ENCODE peak calls at places on chromosome 10, in five cellular contexts. One of them, this sample, is unnamed.

GRCh38 chr10:46297406-46298204 is 10.8 kb downstream of the ANTXRL start:
- DNase-seq in K562: peak; percentile 49
- DNase-seq in HepG2: no peak
- DNase-seq in GM12891: no peak
- DNase-seq in GM12878: no peak
- DNase-seq in this sample: no peak

GRCh38 chr10:44237364-44238034 is 147.4 kb downstream of the CXCL12 start:
- DNase-seq in K562: peak; percentile 62
- DNase-seq in HepG2: no peak
- DNase-seq in GM12891: no peak
- DNase-seq in GM12878: no peak
- DNase-seq in this sample: no peak

GRCh38 chr10:77533887-77534278 is 103.7 kb downstream of the KCNMA1 start:
- DNase-seq in K562: no peak
- DNase-seq in HepG2: no peak
- DNase-seq in GM12891: no peak
- DNase-seq in GM12878: no peak
- DNase-seq in this sample: no peak

GRCh38 chr10:84541289-84541637 is 212.9 kb downstream of the CCSER2 start:
- DNase-seq in K562: peak; percentile 33
- DNase-seq in HepG2: peak; percentile 67
- DNase-seq in GM12891: no peak
- DNase-seq in GM12878: no peak
- DNase-seq in this sample: no peak

GRCh38 chr10:62924344-62924748 is 108.2 kb upstream of the EGR2 start:
- DNase-seq in K562: no peak
- DNase-seq in HepG2: no peak
- DNase-seq in GM12891: no peak
- DNase-seq in GM12878: no peak
- DNase-seq in this sample: peak; percentile 15

GRCh38 chr10:121070671-121071070 is 219.5 kb downstream of the WDR11 start:
- DNase-seq in K562: no peak
- DNase-seq in HepG2: no peak
- DNase-seq in GM12891: no peak
- DNase-seq in GM12878: no peak
- DNase-seq in this sample: no peak

GRCh38 chr10:66378117-66378876 is 547.5 kb upstream of the LRRTM3 start:
- DNase-seq in K562: no peak
- DNase-seq in HepG2: no peak
- DNase-seq in GM12891: no peak
- DNase-seq in GM12878: no peak
- DNase-seq in this sample: no peak

GRCh38 chr10:31836569-31837406 is 91.8 kb downstream of the ARHGAP12 start:
- DNase-seq in K562: peak; percentile 25
- DNase-seq in HepG2: peak; percentile 36
- DNase-seq in GM12891: no peak
- DNase-seq in GM12878: no peak
- DNase-seq in this sample: no peak

GRCh38 chr10:97571622-97572021 is 957 bp upstream of the ANKRD2 start:
- DNase-seq in K562: no peak
- DNase-seq in HepG2: no peak
- DNase-seq in GM12891: no peak
- DNase-seq in GM12878: no peak
- DNase-seq in this sample: no peak

GRCh38 chr10:33136271-33136670 is 178.2 kb upstream of the ITGB1 start:
- DNase-seq in K562: no peak
- DNase-seq in HepG2: no peak
- DNase-seq in GM12891: no peak
- DNase-seq in GM12878: peak; percentile 32
- DNase-seq in this sample: no peak

GRCh38 chr10:33133557-33133956 is 175.5 kb upstream of the ITGB1 start:
- DNase-seq in K562: no peak
- DNase-seq in HepG2: no peak
- DNase-seq in GM12891: no peak
- DNase-seq in GM12878: no peak
- DNase-seq in this sample: no peak

GRCh38 chr10:33132626-33133025 is 174.6 kb upstream of the ITGB1 start:
- DNase-seq in K562: no peak
- DNase-seq in HepG2: no peak
- DNase-seq in GM12891: no peak
- DNase-seq in GM12878: no peak
- DNase-seq in this sample: no peak

GRCh38 chr10:33136781-33137180 is 178.8 kb upstream of the ITGB1 start:
- DNase-seq in K562: no peak
- DNase-seq in HepG2: no peak
- DNase-seq in GM12891: no peak
- DNase-seq in GM12878: no peak
- DNase-seq in this sample: no peak

GRCh38 chr10:33134011-33134751 is 176.2 kb upstream of the ITGB1 start:
- DNase-seq in K562: no peak
- DNase-seq in HepG2: peak; percentile 42
- DNase-seq in GM12891: no peak
- DNase-seq in GM12878: peak; percentile 57
- DNase-seq in this sample: no peak
- TF ChIP-seq POLR2A in K562: no peak
- TF ChIP-seq POLR2A in HepG2: no peak
- TF ChIP-seq POLR2A in GM12891: no peak
- TF ChIP-seq POLR2A in GM12878: no peak
- TF ChIP-seq POLR2A in this sample: no peak

GRCh38 chr10:6098156-6098555 is 9.3 kb downstream of the RBM17 start:
- DNase-seq in K562: no peak
- DNase-seq in HepG2: no peak
- DNase-seq in GM12891: no peak
- DNase-seq in GM12878: no peak
- DNase-seq in this sample: no peak
- TF ChIP-seq TAF1 in K562: no peak
- TF ChIP-seq TAF1 in HepG2: no peak
- TF ChIP-seq TAF1 in GM12891: no peak
- TF ChIP-seq TAF1 in GM12878: no peak
- TF ChIP-seq TAF1 in this sample: no peak

GRCh38 chr10:112360308-112361270 is 13.3 kb upstream of the ACSL5 start:
- DNase-seq in K562: no peak
- DNase-seq in HepG2: no peak
- DNase-seq in GM12891: no peak
- DNase-seq in GM12878: no peak
- DNase-seq in this sample: no peak

GRCh38 chr10:112362833-112363232 is 11.1 kb upstream of the ACSL5 start:
- DNase-seq in K562: no peak
- DNase-seq in HepG2: no peak
- DNase-seq in GM12891: no peak
- DNase-seq in GM12878: no peak
- DNase-seq in this sample: no peak

GRCh38 chr10:112359606-112360307 is 14.2 kb upstream of the ACSL5 start:
- DNase-seq in K562: no peak
- DNase-seq in HepG2: no peak
- DNase-seq in GM12891: no peak
- DNase-seq in GM12878: no peak
- DNase-seq in this sample: no peak

GRCh38 chr10:112363696-112364688 is 9.9 kb upstream of the ACSL5 start:
- DNase-seq in K562: no peak
- DNase-seq in HepG2: no peak
- DNase-seq in GM12891: no peak
- DNase-seq in GM12878: no peak
- DNase-seq in this sample: no peak

GRCh38 chr10:112361951-112362770 is 11.8 kb upstream of the ACSL5 start:
- DNase-seq in K562: no peak
- DNase-seq in HepG2: no peak
- DNase-seq in GM12891: no peak
- DNase-seq in GM12878: no peak
- DNase-seq in this sample: no peak
- TF ChIP-seq POLR2AphosphoS5 in K562: no peak
- TF ChIP-seq POLR2AphosphoS5 in HepG2: no peak
- TF ChIP-seq POLR2AphosphoS5 in GM12891: no peak
- TF ChIP-seq POLR2AphosphoS5 in GM12878: no peak
- TF ChIP-seq POLR2AphosphoS5 in this sample: no peak

GRCh38 chr10:119654540-119654939 is 3.4 kb downstream of the BAG3 start:
- DNase-seq in K562: no peak
- DNase-seq in HepG2: peak; percentile 27
- DNase-seq in GM12891: no peak
- DNase-seq in GM12878: no peak
- DNase-seq in this sample: no peak

GRCh38 chr10:119656760-119657159 is 5.6 kb downstream of the BAG3 start:
- DNase-seq in K562: no peak
- DNase-seq in HepG2: no peak
- DNase-seq in GM12891: no peak
- DNase-seq in GM12878: no peak
- DNase-seq in this sample: no peak

GRCh38 chr10:119657725-119658124 is 6.5 kb downstream of the BAG3 start:
- DNase-seq in K562: no peak
- DNase-seq in HepG2: no peak
- DNase-seq in GM12891: no peak
- DNase-seq in GM12878: no peak
- DNase-seq in this sample: no peak

GRCh38 chr10:119653209-119653608 is 2.0 kb downstream of the BAG3 start:
- DNase-seq in K562: no peak
- DNase-seq in HepG2: no peak
- DNase-seq in GM12891: no peak
- DNase-seq in GM12878: no peak
- DNase-seq in this sample: no peak

DNA sequence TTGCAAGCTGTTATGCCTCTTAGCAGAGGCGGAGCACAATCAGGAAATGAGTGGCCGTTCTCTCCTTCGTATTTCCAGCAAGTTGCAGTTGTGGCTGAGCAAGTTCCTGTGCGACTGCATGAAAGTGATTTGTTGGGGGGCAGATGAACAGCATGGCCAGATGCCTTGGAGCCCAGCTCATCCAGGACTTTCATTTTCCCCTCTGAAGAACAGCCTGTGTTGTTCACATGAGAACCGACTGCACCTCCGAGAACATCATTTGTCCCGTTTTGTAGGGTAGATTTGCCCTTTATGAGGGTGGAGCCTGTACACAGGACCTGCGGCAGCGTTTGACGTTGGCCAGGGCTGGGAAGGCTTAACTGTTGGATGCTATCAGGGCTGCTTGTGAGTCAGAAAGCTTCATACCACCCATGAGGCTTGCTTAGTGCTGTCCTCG is 4.4 kb downstream of the BAG3 start:
- DNase-seq in K562: peak; percentile 22
- DNase-seq in HepG2: no peak
- DNase-seq in GM12891: no peak
- DNase-seq in GM12878: no peak
- DNase-seq in this sample: no peak
- TF ChIP-seq POLR2A in K562: no peak
- TF ChIP-seq POLR2A in HepG2: no peak
- TF ChIP-seq POLR2A in GM12891: no peak
- TF ChIP-seq POLR2A in GM12878: no peak
- TF ChIP-seq POLR2A in this sample: no peak

DNA sequence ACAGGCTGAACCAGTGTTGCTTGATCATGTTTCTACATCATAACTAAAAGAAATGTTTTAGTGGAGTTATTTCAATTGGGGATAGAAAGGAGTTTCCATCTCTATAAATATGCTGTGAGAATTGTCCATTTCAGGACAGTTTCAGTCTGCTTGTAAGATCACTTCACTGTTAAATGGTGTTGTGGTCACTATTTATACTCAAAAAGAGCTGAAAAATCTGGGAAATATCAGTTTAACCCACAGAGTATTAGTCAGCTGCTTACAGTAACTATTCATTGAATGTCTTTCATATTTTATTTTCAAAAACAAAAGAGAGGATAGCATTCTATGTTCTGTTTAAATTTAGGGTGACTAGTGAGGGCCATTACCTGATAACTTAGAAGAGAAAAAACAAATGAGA is 85.4 kb upstream of the PLXDC2 start:
- DNase-seq in K562: no peak
- DNase-seq in HepG2: no peak
- DNase-seq in GM12891: no peak
- DNase-seq in GM12878: no peak
- DNase-seq in this sample: no peak
- TF ChIP-seq TAF1 in K562: no peak
- TF ChIP-seq TAF1 in HepG2: no peak
- TF ChIP-seq TAF1 in GM12891: no peak
- TF ChIP-seq TAF1 in GM12878: no peak
- TF ChIP-seq TAF1 in this sample: no peak

DNA sequence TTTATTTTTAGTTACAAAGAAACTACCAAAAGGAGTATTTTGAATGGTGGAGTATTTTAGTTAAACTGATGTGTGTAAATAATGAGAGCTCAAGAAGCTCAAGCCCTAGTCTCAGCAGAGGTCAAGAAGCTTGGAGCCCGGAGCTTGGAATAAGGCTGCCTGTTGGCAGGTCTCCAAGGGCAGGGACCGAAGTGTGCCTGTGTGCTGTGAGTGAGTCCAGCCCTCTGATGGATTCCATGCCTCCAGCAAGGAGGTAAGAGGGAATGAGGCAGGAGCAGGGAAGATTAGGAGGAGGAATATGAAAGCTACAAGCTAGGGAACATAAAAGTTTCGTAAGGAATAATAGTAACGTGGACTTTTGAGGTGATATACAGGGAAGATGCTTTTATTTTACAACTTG is 4.4 kb downstream of the SEC23IP start:
- DNase-seq in K562: no peak
- DNase-seq in HepG2: peak; percentile 41
- DNase-seq in GM12891: no peak
- DNase-seq in GM12878: no peak
- DNase-seq in this sample: no peak
- TF ChIP-seq POLR2AphosphoS5 in K562: no peak
- TF ChIP-seq POLR2AphosphoS5 in HepG2: no peak
- TF ChIP-seq POLR2AphosphoS5 in GM12891: no peak
- TF ChIP-seq POLR2AphosphoS5 in GM12878: no peak
- TF ChIP-seq POLR2AphosphoS5 in this sample: no peak

GRCh38 chr10:117004627-117005453 is at the start of gene SHTN1:
- DNase-seq in K562: peak; percentile 73
- DNase-seq in HepG2: peak; percentile 70
- DNase-seq in GM12891: peak; percentile 18
- DNase-seq in GM12878: no peak
- DNase-seq in this sample: peak; percentile 20
- TF ChIP-seq POLR2A in K562: peak; percentile 78
- TF ChIP-seq POLR2A in HepG2: peak; percentile 70
- TF ChIP-seq POLR2A in GM12891: no peak
- TF ChIP-seq POLR2A in GM12878: no peak
- TF ChIP-seq POLR2A in this sample: no peak